ENCODE peak calls at places on chromosomes 12 and 14, in ten cellular contexts. One of them, this sample, is unnamed.

GRCh38 chr12:47802312-47802711 is 17.4 kb downstream of the HDAC7 start:
- DNase-seq in AG04450: no peak
- DNase-seq in kidney: no peak
- DNase-seq in thyroid gland: no peak
- DNase-seq in CD8-positive, alpha-beta T cell: no peak
- DNase-seq in cardiac muscle cell: no peak
- DNase-seq in right lobe of liver: no peak
- DNase-seq in A549: no peak
- DNase-seq in tibial artery: no peak
- DNase-seq in heart left ventricle: no peak
- DNase-seq in this sample: no peak

GRCh38 chr12:68695454-68695853 is 8.7 kb downstream of the NUP107 start:
- DNase-seq in AG04450: no peak
- DNase-seq in kidney: no peak
- DNase-seq in thyroid gland: no peak
- DNase-seq in CD8-positive, alpha-beta T cell: no peak
- DNase-seq in cardiac muscle cell: no peak
- DNase-seq in right lobe of liver: no peak
- DNase-seq in A549: no peak
- DNase-seq in tibial artery: no peak
- DNase-seq in heart left ventricle: no peak
- DNase-seq in this sample: no peak

GRCh38 chr12:97452230-97452629 is 10.4 kb upstream of the RMST start:
- DNase-seq in AG04450: no peak
- DNase-seq in kidney: no peak
- DNase-seq in thyroid gland: no peak
- DNase-seq in CD8-positive, alpha-beta T cell: no peak
- DNase-seq in cardiac muscle cell: no peak
- DNase-seq in right lobe of liver: no peak
- DNase-seq in A549: no peak
- DNase-seq in tibial artery: no peak
- DNase-seq in heart left ventricle: no peak
- DNase-seq in this sample: no peak

GRCh38 chr12:93122089-93122488 is 193.0 kb upstream of the EEA1 start:
- DNase-seq in AG04450: no peak
- DNase-seq in kidney: no peak
- DNase-seq in thyroid gland: no peak
- DNase-seq in CD8-positive, alpha-beta T cell: no peak
- DNase-seq in cardiac muscle cell: no peak
- DNase-seq in right lobe of liver: no peak
- DNase-seq in A549: peak
- DNase-seq in tibial artery: no peak
- DNase-seq in heart left ventricle: no peak
- DNase-seq in this sample: no peak

GRCh38 chr12:27555928-27556778 is 32.1 kb downstream of the PPFIBP1 start:
- DNase-seq in AG04450: no peak
- DNase-seq in kidney: no peak
- DNase-seq in thyroid gland: no peak
- DNase-seq in CD8-positive, alpha-beta T cell: no peak
- DNase-seq in cardiac muscle cell: no peak
- DNase-seq in right lobe of liver: no peak
- DNase-seq in A549: no peak
- DNase-seq in tibial artery: no peak
- DNase-seq in heart left ventricle: no peak
- DNase-seq in this sample: no peak

GRCh38 chr14:53814371-53814770 is 142.3 kb downstream of the BMP4 start:
- DNase-seq in AG04450: no peak
- DNase-seq in kidney: no peak
- DNase-seq in thyroid gland: no peak
- DNase-seq in CD8-positive, alpha-beta T cell: no peak
- DNase-seq in cardiac muscle cell: no peak
- DNase-seq in right lobe of liver: no peak
- DNase-seq in A549: no peak
- DNase-seq in tibial artery: no peak
- DNase-seq in heart left ventricle: no peak
- DNase-seq in this sample: no peak

GRCh38 chr12:27550653-27550975 is 26.6 kb downstream of the PPFIBP1 start:
- DNase-seq in AG04450: no peak
- DNase-seq in kidney: no peak
- DNase-seq in thyroid gland: no peak
- DNase-seq in CD8-positive, alpha-beta T cell: no peak
- DNase-seq in cardiac muscle cell: no peak
- DNase-seq in right lobe of liver: no peak
- DNase-seq in A549: no peak
- DNase-seq in tibial artery: no peak
- DNase-seq in heart left ventricle: no peak
- DNase-seq in this sample: no peak

GRCh38 chr14:76084374-76084773 is 67.3 kb upstream of the GPATCH2L start:
- DNase-seq in AG04450: no peak
- DNase-seq in kidney: no peak
- DNase-seq in thyroid gland: no peak
- DNase-seq in CD8-positive, alpha-beta T cell: no peak
- DNase-seq in cardiac muscle cell: no peak
- DNase-seq in right lobe of liver: no peak
- DNase-seq in A549: no peak
- DNase-seq in tibial artery: no peak
- DNase-seq in heart left ventricle: no peak
- DNase-seq in this sample: peak

GRCh38 chr12:113302925-113303640 is 31.8 kb downstream of the SLC8B1 start:
- DNase-seq in AG04450: no peak
- DNase-seq in kidney: no peak
- DNase-seq in thyroid gland: no peak
- DNase-seq in CD8-positive, alpha-beta T cell: no peak
- DNase-seq in cardiac muscle cell: no peak
- DNase-seq in right lobe of liver: no peak
- DNase-seq in A549: no peak
- DNase-seq in tibial artery: no peak
- DNase-seq in heart left ventricle: no peak
- DNase-seq in this sample: no peak

GRCh38 chr12:2053675-2054070 is 886 bp downstream of the CACNA1C start:
- DNase-seq in AG04450: no peak
- DNase-seq in kidney: no peak
- DNase-seq in thyroid gland: no peak
- DNase-seq in CD8-positive, alpha-beta T cell: no peak
- DNase-seq in cardiac muscle cell: peak
- DNase-seq in right lobe of liver: no peak
- DNase-seq in A549: no peak
- DNase-seq in tibial artery: peak
- DNase-seq in heart left ventricle: no peak
- DNase-seq in this sample: no peak

GRCh38 chr14:44820230-44820964 is 141.3 kb downstream of the KLHL28 start:
- DNase-seq in AG04450: no peak
- DNase-seq in kidney: no peak
- DNase-seq in thyroid gland: no peak
- DNase-seq in CD8-positive, alpha-beta T cell: no peak
- DNase-seq in cardiac muscle cell: peak
- DNase-seq in right lobe of liver: no peak
- DNase-seq in A549: no peak
- DNase-seq in tibial artery: no peak
- DNase-seq in heart left ventricle: no peak
- DNase-seq in this sample: no peak

GRCh38 chr14:53389207-53389606 is 236.1 kb upstream of the DDHD1 start:
- DNase-seq in AG04450: no peak
- DNase-seq in kidney: no peak
- DNase-seq in thyroid gland: no peak
- DNase-seq in CD8-positive, alpha-beta T cell: no peak
- DNase-seq in cardiac muscle cell: no peak
- DNase-seq in right lobe of liver: no peak
- DNase-seq in A549: no peak
- DNase-seq in tibial artery: no peak
- DNase-seq in heart left ventricle: no peak
- DNase-seq in this sample: no peak

GRCh38 chr12:110304061-110304551 is 23.1 kb downstream of the ATP2A2 start:
- DNase-seq in AG04450: no peak
- DNase-seq in kidney: no peak
- DNase-seq in thyroid gland: no peak
- DNase-seq in CD8-positive, alpha-beta T cell: no peak
- DNase-seq in cardiac muscle cell: no peak
- DNase-seq in right lobe of liver: no peak
- DNase-seq in A549: no peak
- DNase-seq in tibial artery: no peak
- DNase-seq in heart left ventricle: no peak
- DNase-seq in this sample: no peak

GRCh38 chr12:32618115-32618514 is 61.0 kb upstream of the DNM1L start:
- DNase-seq in AG04450: no peak
- DNase-seq in kidney: no peak
- DNase-seq in thyroid gland: no peak
- DNase-seq in CD8-positive, alpha-beta T cell: no peak
- DNase-seq in cardiac muscle cell: no peak
- DNase-seq in right lobe of liver: no peak
- DNase-seq in A549: no peak
- DNase-seq in tibial artery: no peak
- DNase-seq in heart left ventricle: no peak
- DNase-seq in this sample: no peak

GRCh38 chr12:105253882-105254513 is 18.0 kb upstream of the APPL2 start:
- DNase-seq in AG04450: no peak
- DNase-seq in kidney: no peak
- DNase-seq in thyroid gland: no peak
- DNase-seq in CD8-positive, alpha-beta T cell: no peak
- DNase-seq in cardiac muscle cell: no peak
- DNase-seq in right lobe of liver: no peak
- DNase-seq in A549: peak
- DNase-seq in tibial artery: no peak
- DNase-seq in heart left ventricle: no peak
- DNase-seq in this sample: peak

GRCh38 chr12:113002155-113002554 is 23.8 kb downstream of the OAS2 start:
- DNase-seq in AG04450: no peak
- DNase-seq in kidney: no peak
- DNase-seq in thyroid gland: no peak
- DNase-seq in CD8-positive, alpha-beta T cell: no peak
- DNase-seq in cardiac muscle cell: no peak
- DNase-seq in right lobe of liver: peak
- DNase-seq in A549: peak
- DNase-seq in tibial artery: no peak
- DNase-seq in heart left ventricle: no peak
- DNase-seq in this sample: no peak

GRCh38 chr12:110577717-110578521 is 5.2 kb downstream of the PPTC7 start:
- DNase-seq in AG04450: no peak
- DNase-seq in kidney: no peak
- DNase-seq in thyroid gland: no peak
- DNase-seq in CD8-positive, alpha-beta T cell: no peak
- DNase-seq in cardiac muscle cell: no peak
- DNase-seq in right lobe of liver: no peak
- DNase-seq in A549: peak
- DNase-seq in tibial artery: no peak
- DNase-seq in heart left ventricle: no peak
- DNase-seq in this sample: no peak

GRCh38 chr14:77203611-77204456 is 22.2 kb downstream of the TMEM63C start:
- DNase-seq in AG04450: no peak
- DNase-seq in kidney: peak
- DNase-seq in thyroid gland: no peak
- DNase-seq in CD8-positive, alpha-beta T cell: no peak
- DNase-seq in cardiac muscle cell: no peak
- DNase-seq in right lobe of liver: no peak
- DNase-seq in A549: no peak
- DNase-seq in tibial artery: no peak
- DNase-seq in heart left ventricle: no peak
- DNase-seq in this sample: no peak

GRCh38 chr14:64659366-64659765 is 44.9 kb upstream of the PLEKHG3 start:
- DNase-seq in AG04450: no peak
- DNase-seq in kidney: no peak
- DNase-seq in thyroid gland: no peak
- DNase-seq in CD8-positive, alpha-beta T cell: no peak
- DNase-seq in cardiac muscle cell: no peak
- DNase-seq in right lobe of liver: no peak
- DNase-seq in A549: no peak
- DNase-seq in tibial artery: no peak
- DNase-seq in heart left ventricle: no peak
- DNase-seq in this sample: no peak

DNA sequence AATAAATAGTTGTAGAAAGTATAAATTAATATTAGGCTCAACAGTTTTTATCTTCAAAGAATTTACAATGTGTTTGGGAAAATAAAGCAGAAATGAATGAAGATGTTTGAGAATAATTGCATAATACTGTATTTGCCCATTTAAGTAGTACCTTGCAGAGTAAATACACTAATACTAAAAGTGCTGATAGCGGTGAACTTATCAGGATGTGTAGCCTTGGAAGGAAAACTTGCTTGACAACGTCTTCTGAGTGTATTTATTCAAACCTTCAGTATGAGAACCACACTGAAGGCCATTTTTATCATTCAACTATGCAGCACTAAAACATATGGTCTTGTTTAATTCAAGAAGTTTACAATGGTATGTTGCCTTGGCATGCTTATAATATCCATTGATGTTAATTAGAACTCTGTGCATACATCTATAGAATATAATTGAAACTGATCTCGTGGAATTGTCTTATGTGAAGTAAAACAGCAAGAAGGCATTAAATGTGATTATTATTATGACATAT is 41.3 kb downstream of the MSRB3 start:
- DNase-seq in AG04450: no peak
- DNase-seq in kidney: no peak
- DNase-seq in thyroid gland: no peak
- DNase-seq in CD8-positive, alpha-beta T cell: no peak
- DNase-seq in cardiac muscle cell: no peak
- DNase-seq in right lobe of liver: no peak
- DNase-seq in A549: no peak
- DNase-seq in tibial artery: no peak
- DNase-seq in heart left ventricle: no peak
- DNase-seq in this sample: no peak
- H3K27ac ChIP-seq in AG04450: no peak
- H3K27ac ChIP-seq in kidney: no peak
- H3K27ac ChIP-seq in thyroid gland: no peak
- H3K27ac ChIP-seq in CD8-positive, alpha-beta T cell: no peak
- H3K27ac ChIP-seq in cardiac muscle cell: no peak
- H3K27ac ChIP-seq in right lobe of liver: no peak
- H3K27ac ChIP-seq in A549: no peak
- H3K27ac ChIP-seq in tibial artery: no peak
- H3K27ac ChIP-seq in heart left ventricle: no peak
- H3K27ac ChIP-seq in this sample: no peak

GRCh38 chr12:18275974-18276373 is 14.7 kb downstream of the PIK3C2G start:
- DNase-seq in AG04450: no peak
- DNase-seq in kidney: no peak
- DNase-seq in thyroid gland: no peak
- DNase-seq in CD8-positive, alpha-beta T cell: no peak
- DNase-seq in cardiac muscle cell: peak
- DNase-seq in right lobe of liver: no peak
- DNase-seq in A549: peak
- DNase-seq in tibial artery: no peak
- DNase-seq in heart left ventricle: no peak
- DNase-seq in this sample: no peak
- TF ChIP-seq CTCF in AG04450: no peak
- TF ChIP-seq CTCF in kidney: no peak
- TF ChIP-seq CTCF in thyroid gland: no peak
- TF ChIP-seq CTCF in CD8-positive, alpha-beta T cell: no peak
- TF ChIP-seq CTCF in cardiac muscle cell: no peak
- TF ChIP-seq CTCF in right lobe of liver: no peak
- TF ChIP-seq CTCF in A549: no peak
- TF ChIP-seq CTCF in tibial artery: no peak
- TF ChIP-seq CTCF in heart left ventricle: no peak
- TF ChIP-seq CTCF in this sample: no peak

GRCh38 chr14:89845346-89845745 is 109.2 kb downstream of the EFCAB11 start:
- DNase-seq in AG04450: peak
- DNase-seq in kidney: no peak
- DNase-seq in thyroid gland: no peak
- DNase-seq in CD8-positive, alpha-beta T cell: no peak
- DNase-seq in cardiac muscle cell: no peak
- DNase-seq in right lobe of liver: no peak
- DNase-seq in A549: peak
- DNase-seq in tibial artery: no peak
- DNase-seq in heart left ventricle: no peak
- DNase-seq in this sample: no peak
- H3K27ac ChIP-seq in AG04450: peak
- H3K27ac ChIP-seq in kidney: no peak
- H3K27ac ChIP-seq in thyroid gland: no peak
- H3K27ac ChIP-seq in CD8-positive, alpha-beta T cell: no peak
- H3K27ac ChIP-seq in cardiac muscle cell: no peak
- H3K27ac ChIP-seq in right lobe of liver: no peak
- H3K27ac ChIP-seq in A549: peak
- H3K27ac ChIP-seq in tibial artery: peak
- H3K27ac ChIP-seq in heart left ventricle: no peak
- H3K27ac ChIP-seq in this sample: no peak

GRCh38 chr12:94429633-94430032 is 30.0 kb downstream of the CEP83 start:
- DNase-seq in AG04450: no peak
- DNase-seq in kidney: no peak
- DNase-seq in thyroid gland: no peak
- DNase-seq in CD8-positive, alpha-beta T cell: no peak
- DNase-seq in cardiac muscle cell: no peak
- DNase-seq in right lobe of liver: no peak
- DNase-seq in A549: no peak
- DNase-seq in tibial artery: no peak
- DNase-seq in heart left ventricle: no peak
- DNase-seq in this sample: no peak
- TF ChIP-seq CTCF in AG04450: no peak
- TF ChIP-seq CTCF in kidney: no peak
- TF ChIP-seq CTCF in thyroid gland: no peak
- TF ChIP-seq CTCF in CD8-positive, alpha-beta T cell: no peak
- TF ChIP-seq CTCF in cardiac muscle cell: peak
- TF ChIP-seq CTCF in right lobe of liver: no peak
- TF ChIP-seq CTCF in A549: no peak
- TF ChIP-seq CTCF in tibial artery: no peak
- TF ChIP-seq CTCF in heart left ventricle: no peak
- TF ChIP-seq CTCF in this sample: no peak